ENCODE peak calls at places on chromosomes 1 and 21, in six cellular contexts. K is HFF-Myc, Z is body of pancreas, C is NB4, J is astrocyte of the spinal cord, T is uterus. Q is an unnamed sample.

GRCh38 chr1:31381394-31382287 is 8.8 kb upstream of the FABP3 start:
- DNase-seq in C (no peak), Z (no peak), K (no peak), J (no peak), T (no peak), Q (peak; percentile 43)

GRCh38 chr1:24294757-24295371 is 24.3 kb upstream of the GRHL3 start:
- DNase-seq in K (peak; percentile 67), C (no peak), Z (peak; percentile 46), J (no peak), T (peak; percentile 82), Q (no peak)

GRCh38 chr1:147837845-147838363 is 64.7 kb upstream of the GJA8 start:
- DNase-seq in T (no peak), K (no peak), Z (no peak), C (no peak), J (no peak), Q (no peak)

GRCh38 chr1:86450847-86451246 is 17.9 kb upstream of the CLCA1 start:
- DNase-seq in C (no peak), J (no peak), Z (no peak), T (no peak), K (no peak), Q (no peak)

GRCh38 chr1:116886532-116886931 is 23.2 kb upstream of the PTGFRN start:
- DNase-seq in Z (no peak), K (no peak), T (no peak), C (no peak), J (peak; percentile 71), Q (peak; percentile 49)

GRCh38 chr1:118145736-118146135 is 39.3 kb downstream of the SPAG17 start:
- DNase-seq in Z (no peak), T (no peak), K (no peak), J (peak; percentile 25), C (no peak), Q (no peak)

GRCh38 chr1:206856674-206857464 is 8.6 kb upstream of the IL20 start:
- DNase-seq in C (no peak), K (no peak), Z (no peak), J (no peak), T (no peak), Q (no peak)

GRCh38 chr1:235093013-235093618 is 35.5 kb downstream of the TOMM20 start:
- DNase-seq in C (peak; percentile 70), J (peak; percentile 71), Z (peak; percentile 50), K (no peak), T (peak; percentile 45), Q (peak; percentile 77)

GRCh38 chr1:224526771-224527170 is 89.3 kb upstream of the CNIH3 start:
- DNase-seq in C (no peak), J (no peak), T (no peak), K (no peak), Z (no peak), Q (no peak)

GRCh38 chr1:100360790-100361232 is 8.5 kb downstream of the CDC14A start:
- DNase-seq in J (peak; percentile 91), C (no peak), K (no peak), T (peak; percentile 52), Z (no peak), Q (peak; percentile 42)

GRCh38 chr1:8754993-8755392 is 62.4 kb downstream of the RERE start:
- DNase-seq in Z (peak; percentile 2), C (no peak), T (no peak), J (no peak), K (no peak), Q (no peak)

GRCh38 chr1:150115121-150115520 is 34.6 kb upstream of the PLEKHO1 start:
- DNase-seq in Z (no peak), J (no peak), C (no peak), T (no peak), K (no peak), Q (no peak)

GRCh38 chr1:201656670-201657032 is 117.7 kb downstream of the NAV1 start:
- DNase-seq in T (no peak), J (peak; percentile 63), K (peak; percentile 65), Z (no peak), C (no peak), Q (peak; percentile 85)

GRCh38 chr1:180905927-180906326 is 6.8 kb upstream of the KIAA1614 start:
- DNase-seq in C (no peak), Z (no peak), K (no peak), J (no peak), T (no peak), Q (no peak)

GRCh38 chr21:41943468-41944250 is 10.2 kb downstream of the C2CD2 start:
- DNase-seq in T (no peak), C (no peak), K (no peak), J (no peak), Z (no peak), Q (no peak)

GRCh38 chr21:35282944-35283343 is 233.8 kb upstream of the RUNX1 start:
- DNase-seq in C (no peak), T (no peak), Z (no peak), J (no peak), K (no peak), Q (no peak)

DNA sequence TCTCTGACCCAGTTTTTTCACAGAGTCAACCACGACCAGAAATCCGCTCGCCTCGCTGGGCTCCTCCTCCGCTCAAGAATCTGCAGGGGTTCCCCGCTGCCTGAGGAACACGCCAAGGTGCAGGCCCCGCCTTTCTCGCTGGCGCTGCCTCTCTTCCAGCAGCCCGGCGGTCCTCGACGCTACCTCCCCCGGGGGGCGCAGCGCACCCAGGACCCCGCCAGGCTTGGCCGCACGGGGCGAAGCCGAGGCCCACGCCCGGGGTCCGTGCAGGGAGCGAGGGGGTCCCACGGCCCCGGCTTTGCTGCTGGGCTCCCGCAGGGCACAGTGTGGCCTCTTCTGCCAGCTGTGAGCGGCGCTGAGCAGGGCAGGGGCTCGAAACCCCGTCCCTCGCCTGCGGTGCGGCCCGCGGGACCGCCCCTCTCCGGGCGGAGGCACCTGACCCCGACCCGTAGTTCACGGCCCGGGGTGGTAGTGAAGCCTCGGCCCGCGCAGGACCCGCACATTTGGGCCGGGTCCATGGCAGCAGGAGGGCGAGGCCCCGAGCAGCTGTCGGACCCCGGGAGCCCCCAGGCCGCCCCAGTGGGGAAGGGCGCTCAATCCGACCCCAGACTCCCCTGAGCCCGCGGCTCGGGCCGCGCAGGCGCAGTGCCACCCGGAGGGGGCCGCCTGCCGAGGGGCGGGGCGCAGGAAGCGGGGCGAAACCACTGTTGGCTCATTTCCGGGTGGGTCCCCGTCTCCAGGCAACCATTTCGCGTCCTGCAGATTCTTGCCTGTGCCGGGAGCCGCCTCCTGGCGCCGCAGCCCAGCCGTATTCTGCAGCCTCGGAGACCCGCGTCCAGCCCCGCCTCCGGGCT is 10.0 kb upstream of the MMEL1 start:
- DNase-seq in T (peak; percentile 92), Z (peak; percentile 93), J (peak; percentile 85), C (peak; percentile 90), K (peak; percentile 71), Q (peak; percentile 93)
- H3K4me3 ChIP-seq in T (peak overlapping the region; percentile 57), Z (peak overlapping the region; percentile 50), J (peak overlapping the region; percentile 61), C (peak overlapping the region; percentile 43), K (peak overlapping the region; percentile 81), Q (no peak overlapping the region)

DNA sequence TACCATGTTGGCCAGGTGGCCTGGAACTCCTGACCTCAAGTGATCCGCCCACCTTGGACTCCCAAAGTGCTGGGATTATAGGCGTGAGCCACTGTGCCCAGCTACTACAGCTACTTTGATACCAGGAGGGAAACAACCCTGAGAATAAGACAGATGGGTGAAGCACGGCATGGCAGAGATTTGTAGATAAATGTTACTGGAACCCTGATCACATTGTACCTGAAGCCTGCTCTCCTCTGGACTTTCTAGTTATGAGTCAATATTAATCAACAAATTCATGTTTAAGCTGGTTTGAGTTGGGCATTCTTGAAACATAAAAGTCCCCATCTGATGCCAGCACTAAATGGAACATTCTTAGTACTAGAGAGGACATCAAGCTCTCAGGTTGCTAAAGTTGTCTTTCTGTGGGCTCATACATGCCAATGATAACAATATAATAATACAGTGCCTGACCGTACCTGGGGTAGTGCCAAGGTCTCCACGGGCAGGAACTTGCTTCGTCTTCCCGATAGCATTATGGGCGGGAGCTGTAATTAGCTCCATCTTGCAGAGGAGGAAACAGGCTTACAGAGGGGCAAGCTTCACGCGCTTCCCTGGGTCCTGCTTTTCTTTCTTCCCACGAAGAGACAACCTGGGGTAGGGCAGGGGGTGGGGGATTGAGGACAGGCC is 30.7 kb upstream of the SLC19A1 start:
- DNase-seq in K (no peak), J (no peak), T (peak; percentile 5), Z (no peak), C (no peak), Q (no peak)
- H3K4me3 ChIP-seq in K (no peak overlapping the region), J (no peak overlapping the region), T (no peak overlapping the region), Z (no peak overlapping the region), C (no peak overlapping the region), Q (no peak overlapping the region)

GRCh38 chr1:112317140-112317539 is 78.9 kb upstream of the CTTNBP2NL start:
- DNase-seq in T (no peak), J (no peak), Z (no peak), C (no peak), K (no peak), Q (peak; percentile 61)
- H3K4me3 ChIP-seq in T (no peak overlapping the region), J (no peak overlapping the region), Z (no peak overlapping the region), C (no peak overlapping the region), K (no peak overlapping the region), Q (no peak overlapping the region)

DNA sequence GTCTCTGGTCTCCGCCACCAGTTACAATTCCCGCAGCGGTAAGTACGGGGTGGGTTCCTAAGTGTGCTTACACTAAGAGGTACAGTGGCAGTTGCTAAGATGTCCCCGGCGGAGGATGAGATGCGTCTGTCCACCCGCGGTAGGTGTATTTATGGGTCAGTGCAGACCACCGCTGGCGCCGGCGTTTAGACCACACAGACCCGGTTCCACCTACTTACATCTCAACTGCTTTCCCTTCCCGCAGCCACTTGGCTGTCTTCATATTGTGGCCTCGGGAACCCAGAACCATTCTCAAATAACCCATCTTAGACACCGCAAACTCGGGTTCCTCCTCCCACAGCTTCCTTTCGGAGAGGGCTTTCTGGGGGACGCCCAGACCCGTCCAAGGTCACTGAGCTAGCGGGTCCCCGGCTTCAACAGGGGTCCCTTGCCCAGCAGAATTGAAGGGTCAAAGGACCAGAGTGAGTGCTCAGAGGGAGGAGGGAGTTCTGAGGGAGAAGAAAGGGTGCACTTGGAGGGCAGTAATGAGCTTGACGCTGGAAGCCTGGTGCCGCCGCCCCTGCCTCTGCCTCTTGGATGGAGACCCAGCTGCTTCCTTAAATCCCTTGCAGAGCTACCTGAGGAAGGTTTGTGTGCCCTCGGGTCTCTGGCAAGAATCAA is 8.6 kb downstream of the NR5A2 start:
- DNase-seq in K (no peak), T (no peak), J (no peak), C (no peak), Z (no peak), Q (no peak)
- H3K4me3 ChIP-seq in K (no peak overlapping the region), T (no peak overlapping the region), J (no peak overlapping the region), C (no peak overlapping the region), Z (peak overlapping the region; percentile 2), Q (no peak overlapping the region)

DNA sequence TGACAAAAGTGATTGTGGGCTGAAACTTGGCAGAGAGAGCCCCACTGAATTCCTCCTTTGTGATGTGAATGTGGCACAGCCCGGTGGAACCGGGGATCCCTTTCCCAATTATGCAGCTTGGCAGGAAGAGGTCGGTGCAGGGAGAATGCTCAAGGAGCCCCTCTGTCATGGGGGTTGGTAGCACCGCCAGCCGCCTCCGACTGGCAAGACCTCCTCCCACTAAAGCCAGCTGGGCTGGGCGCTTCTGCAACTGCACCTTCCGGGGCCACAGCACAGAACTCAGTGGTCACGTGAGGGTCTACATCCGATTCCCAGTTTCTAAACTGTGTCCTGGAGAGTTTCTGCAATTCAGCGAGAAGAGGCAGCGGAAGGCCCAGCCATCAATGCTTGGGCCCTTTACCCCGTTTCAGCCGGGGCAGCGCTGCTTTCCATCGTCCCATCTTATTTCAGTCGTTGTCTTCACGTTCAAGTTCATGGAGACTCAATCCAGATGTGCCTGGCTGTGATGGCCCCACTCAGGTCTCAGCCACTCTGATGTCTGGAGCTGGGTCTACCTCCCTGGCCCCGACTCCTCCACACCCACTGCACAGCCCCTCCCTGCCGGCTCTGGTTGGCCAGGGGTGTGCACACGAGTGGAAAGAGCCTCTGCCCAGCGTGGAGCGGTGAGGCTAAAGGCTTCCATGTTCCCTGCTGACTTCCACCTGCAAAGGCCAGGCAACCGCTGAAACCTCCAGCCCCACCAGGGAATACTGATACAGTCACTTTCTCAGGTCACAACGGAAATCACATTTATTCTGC is 39.8 kb upstream of the FHAD1 start:
- DNase-seq in T (no peak), Z (no peak), J (no peak), C (no peak), K (no peak), Q (peak; percentile 28)
- H3K4me3 ChIP-seq in T (no peak overlapping the region), Z (no peak overlapping the region), J (no peak overlapping the region), C (no peak overlapping the region), K (no peak overlapping the region), Q (no peak overlapping the region)

Q was measured in cardiac muscle cell.